ENCODE peak calls at places on chromosomes 16 and 17, in ten cellular contexts. P is choroid plexus epithelial cell; J is A172; M is mammary epithelial cell; U is AG20443; L is left cardiac atrium; K is activated CD4-positive, alpha-beta T cell treated with anti-CD3 and anti-CD28 coated beads, Interleukin-2, amount 50 U/mL, for 1 hour; V is stimulated activated CD4-positive, alpha-beta T cell treated with anti-CD3 and anti-CD28 coated beads, TNF-alpha, amount 100 ng/mL, for 1 hour; Z is dermis blood vessel endothelial cell; O is right lobe of liver. Y is an unnamed sample.

GRCh38 chr17:18187816-18188761 is 4.5 kb downstream of the ALKBH5 start:
- DNase-seq in V (no peak), M (peak), Z (peak), J (peak), U (peak), K (no peak), L (no peak), P (peak), O (no peak), Y (no peak)

GRCh38 chr16:72221216-72221995 is 49.5 kb upstream of the PMFBP1 start:
- DNase-seq in P (no peak), M (no peak), U (no peak), V (no peak), L (no peak), K (no peak), Z (no peak), J (no peak), O (no peak), Y (no peak)

GRCh38 chr17:6823011-6823442 is 8.5 kb downstream of the TEKT1 start:
- DNase-seq in L (no peak), V (no peak), O (no peak), J (peak), K (no peak), U (peak), Z (peak), M (peak), P (peak), Y (no peak)

GRCh38 chr17:60142872-60143499 is 6.8 kb upstream of the CA4 start:
- DNase-seq in V (peak), J (peak), M (peak), O (peak), P (peak), U (peak), K (peak), L (peak), Z (peak), Y (peak)

GRCh38 chr17:82173351-82174041 is 39.1 kb downstream of the CCDC57 start:
- DNase-seq in J (no peak), V (no peak), L (no peak), K (no peak), P (no peak), Z (no peak), M (no peak), O (no peak), U (no peak), Y (no peak)

GRCh38 chr17:10166181-10166935 is 32.0 kb downstream of the GAS7 start:
- DNase-seq in O (no peak), L (no peak), U (no peak), K (no peak), Z (no peak), J (no peak), V (no peak), P (no peak), M (no peak), Y (no peak)

GRCh38 chr17:67449885-67450755 is 73.0 kb downstream of the PITPNC1 start:
- DNase-seq in K (no peak), U (no peak), O (no peak), L (no peak), J (no peak), M (no peak), Z (no peak), V (no peak), P (no peak), Y (no peak)

GRCh38 chr17:49471089-49471683 is 23.9 kb upstream of the NGFR start:
- DNase-seq in Z (no peak), L (peak), K (no peak), J (no peak), O (no peak), P (peak), M (no peak), V (no peak), U (peak), Y (no peak)

GRCh38 chr17:55348749-55349354 is 72.8 kb downstream of the MMD start:
- DNase-seq in J (peak), V (peak), M (peak), Z (peak), L (peak), O (peak), U (peak), K (peak), P (peak), Y (no peak)

GRCh38 chr17:63293310-63293709 is 152.8 kb downstream of the CYB561 start:
- DNase-seq in J (peak), Z (peak), K (no peak), P (peak), L (no peak), M (peak), V (no peak), O (no peak), U (peak), Y (no peak)

Y was measured in activated gamma-delta T cell treated with anti-CD3 and anti-CD28 coated beads, Interleukin-2, amount 50 U/mL, for 16 hours.